ENCODE peak calls at places on chromosomes 11 and 22, in eight cellular contexts. V is neuronal stem cell; P is CD8-positive, alpha-beta memory T cell; Z is pancreas; L is IMR-90; N is endodermal cell; W is HL-60; D is aorta. I is an unnamed sample.

GRCh38 chr22:32050678-32051515 is 7.8 kb downstream of the SLC5A1 start:
- DNase-seq in V (no peak), P (peak; percentile 25), Z (no peak), L (peak; percentile 79), N (no peak), W (peak; percentile 74), D (peak; percentile 55), I (peak; percentile 19)

GRCh38 chr11:60899021-60899936 is 7.1 kb downstream of the PRPF19 start:
- DNase-seq in V (peak; percentile 59), P (peak; percentile 43), Z (no peak), L (peak; percentile 73), N (peak; percentile 80), W (no peak), D (no peak), I (peak; percentile 57)

GRCh38 chr22:19761500-19762314 is 1.1 kb downstream of the TBX1 start:
- DNase-seq in V (no peak), P (no peak), Z (peak; percentile 57), L (no peak), N (peak; percentile 73), W (no peak), D (no peak), I (no peak)

GRCh38 chr22:19377565-19378361 is 53.8 kb downstream of the HIRA start:
- DNase-seq in V (no peak), P (no peak), Z (no peak), L (no peak), N (no peak), W (no peak), D (no peak), I (no peak)

GRCh38 chr11:108135845-108136599 is 14.7 kb downstream of the ACAT1 start:
- DNase-seq in V (no peak), P (no peak), Z (no peak), L (peak; percentile 10), N (no peak), W (no peak), D (no peak), I (no peak)

GRCh38 chr22:39296981-39297489 is 22.4 kb downstream of the RPL3 start:
- DNase-seq in V (no peak), P (no peak), Z (peak; percentile 80), L (no peak), N (no peak), W (no peak), D (no peak), I (no peak)

GRCh38 chr11:6900327-6900999 is 8.2 kb upstream of the OR2D2 start:
- DNase-seq in V (no peak), P (no peak), Z (no peak), L (peak; percentile 8), N (no peak), W (no peak), D (no peak), I (no peak)

GRCh38 chr11:17552392-17553248 is 5.6 kb downstream of the OTOG start:
- DNase-seq in V (no peak), P (no peak), Z (no peak), L (peak; percentile 14), N (no peak), W (no peak), D (no peak), I (no peak)

GRCh38 chr11:59822989-59823566 is 12.5 kb upstream of the MRPL16 start:
- DNase-seq in V (peak; percentile 30), P (no peak), Z (no peak), L (peak; percentile 53), N (peak; percentile 59), W (peak; percentile 38), D (no peak), I (peak; percentile 73)

GRCh38 chr11:48116843-48117242 is 99.8 kb upstream of the OR4B1 start:
- DNase-seq in V (no peak), P (no peak), Z (no peak), L (no peak), N (peak; percentile 66), W (peak; percentile 21), D (no peak), I (no peak)

GRCh38 chr11:100730266-100730665 is 43.2 kb downstream of the ARHGAP42 start:
- DNase-seq in V (no peak), P (no peak), Z (no peak), L (peak; percentile 15), N (no peak), W (no peak), D (no peak), I (no peak)

GRCh38 chr11:118792642-118793124 is 1.7 kb upstream of the DDX6 start:
- DNase-seq in V (peak; percentile 77), P (peak; percentile 77), Z (no peak), L (peak; percentile 94), N (peak; percentile 93), W (peak; percentile 82), D (peak; percentile 81), I (peak; percentile 87)

GRCh38 chr11:134516529-134516928 is 104.5 kb upstream of the B3GAT1 start:
- DNase-seq in V (no peak), P (no peak), Z (no peak), L (no peak), N (peak; percentile 48), W (no peak), D (no peak), I (no peak)

GRCh38 chr11:75152090-75152489 is 1.2 kb downstream of the SLCO2B1 start:
- DNase-seq in V (no peak), P (no peak), Z (peak; percentile 82), L (no peak), N (no peak), W (no peak), D (no peak), I (no peak)

GRCh38 chr22:36164621-36165020 is 4.1 kb upstream of the APOL3 start:
- DNase-seq in V (no peak), P (no peak), Z (no peak), L (no peak), N (no peak), W (peak; percentile 17), D (no peak), I (no peak)

GRCh38 chr22:42111798-42112197 is 18.8 kb downstream of the CYP2D6 start:
- DNase-seq in V (no peak), P (no peak), Z (no peak), L (no peak), N (no peak), W (no peak), D (no peak), I (no peak)

GRCh38 chr11:95081412-95081811 is 8.2 kb upstream of the ENDOD1 start:
- DNase-seq in V (no peak), P (no peak), Z (no peak), L (no peak), N (peak; percentile 60), W (no peak), D (peak; percentile 68), I (peak; percentile 44)

GRCh38 chr11:32713496-32713895 is 81.0 kb downstream of the CCDC73 start:
- DNase-seq in V (no peak), P (no peak), Z (no peak), L (no peak), N (no peak), W (no peak), D (no peak), I (no peak)

GRCh38 chr11:3087373-3087772 is 30.1 kb upstream of the CARS1 start:
- DNase-seq in V (no peak), P (no peak), Z (no peak), L (no peak), N (no peak), W (no peak), D (no peak), I (no peak)

GRCh38 chr22:22730655-22731373 is 86.4 kb downstream of the GGTLC2 start:
- DNase-seq in V (no peak), P (no peak), Z (no peak), L (no peak), N (no peak), W (no peak), D (no peak), I (peak; percentile 58)

GRCh38 chr11:60121259-60121658 is 32.8 kb downstream of the MS4A2 start:
- DNase-seq in V (no peak), P (no peak), Z (no peak), L (no peak), N (peak; percentile 69), W (no peak), D (no peak), I (peak; percentile 84)

DNA sequence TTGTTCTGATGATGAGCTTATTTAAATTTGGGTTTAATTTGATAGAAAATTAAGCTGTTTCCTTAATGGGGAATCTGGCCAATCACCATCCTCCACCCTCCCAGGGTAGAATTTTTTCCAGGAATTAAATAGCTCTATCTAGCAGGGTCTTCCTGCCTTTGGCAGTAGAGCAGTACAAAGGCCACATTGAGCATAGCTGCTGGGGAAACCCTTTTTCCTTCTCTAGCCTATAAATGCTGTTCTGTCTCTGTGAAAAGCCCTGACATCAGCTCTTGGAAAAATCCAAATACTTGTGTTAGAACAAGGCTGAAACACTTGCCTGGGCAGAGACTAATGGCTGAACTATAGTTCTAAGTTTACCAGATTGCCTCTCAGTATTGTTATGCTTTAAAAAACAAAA is 55.1 kb downstream of the ARHGEF12 start:
- DNase-seq in V (peak; percentile 15), P (no peak), Z (no peak), L (no peak), N (no peak), W (no peak), D (no peak), I (no peak)
- H3K4me3 ChIP-seq in V (no peak overlapping the region), P (no peak overlapping the region), Z (no peak overlapping the region), L (no peak overlapping the region), N (no peak overlapping the region), W (no peak overlapping the region), D (no peak overlapping the region), I (no peak overlapping the region)

GRCh38 chr11:73383249-73384126 is 7.3 kb downstream of the RELT start:
- DNase-seq in V (no peak), P (no peak), Z (no peak), L (no peak), N (no peak), W (no peak), D (no peak), I (no peak)
- H3K4me3 ChIP-seq in V (no peak overlapping the region), P (no peak overlapping the region), Z (no peak overlapping the region), L (no peak overlapping the region), N (no peak overlapping the region), W (no peak overlapping the region), D (no peak overlapping the region), I (no peak overlapping the region)

GRCh38 chr11:65897020-65897471 is 3.1 kb downstream of the FOSL1 start:
- DNase-seq in V (no peak), P (no peak), Z (no peak), L (no peak), N (no peak), W (no peak), D (no peak), I (no peak)
- H3K4me3 ChIP-seq in V (no peak overlapping the region), P (no peak overlapping the region), Z (no peak overlapping the region), L (peak overlapping the region; percentile 98), N (no peak overlapping the region), W (no peak overlapping the region), D (no peak overlapping the region), I (no peak overlapping the region)

GRCh38 chr11:64208796-64209562 is 2.5 kb downstream of the FERMT3 start:
- DNase-seq in V (no peak), P (no peak), Z (peak; percentile 63), L (no peak), N (no peak), W (no peak), D (no peak), I (no peak)

GRCh38 chr11:64210301-64211020 is 3.9 kb downstream of the FERMT3 start:
- DNase-seq in V (no peak), P (no peak), Z (peak; percentile 66), L (no peak), N (no peak), W (no peak), D (no peak), I (no peak)

GRCh38 chr11:64208086-64208795 is 1.7 kb downstream of the FERMT3 start:
- DNase-seq in V (no peak), P (peak; percentile 17), Z (peak; percentile 58), L (no peak), N (no peak), W (no peak), D (no peak), I (no peak)

GRCh38 chr11:64211181-64211872 is 4.8 kb downstream of the FERMT3 start:
- DNase-seq in V (no peak), P (no peak), Z (peak; percentile 75), L (no peak), N (no peak), W (no peak), D (no peak), I (no peak)

GRCh38 chr11:64209563-64209843 is 3.0 kb downstream of the FERMT3 start:
- DNase-seq in V (no peak), P (no peak), Z (no peak), L (no peak), N (no peak), W (no peak), D (no peak), I (no peak)
- H3K4me3 ChIP-seq in V (no peak overlapping the region), P (no peak overlapping the region), Z (no peak overlapping the region), L (no peak overlapping the region), N (no peak overlapping the region), W (no peak overlapping the region), D (no peak overlapping the region), I (no peak overlapping the region)

I was measured in testis.